ENCODE peak calls at places on chromosomes 5 and 9, in five cellular contexts. Z is Caco-2, O is RWPE1, C is upper lobe of right lung, M is neural progenitor cell. R is an unnamed sample.

GRCh38 chr9:103798620-103799019 is 295.5 kb upstream of the SMC2 start:
- DNase-seq in O (peak; percentile 85), M (no peak), Z (no peak), C (no peak), R (peak; percentile 4)

GRCh38 chr9:137070906-137071275 is 534 bp upstream of the SAPCD2 start:
- DNase-seq in Z (no peak), M (no peak), O (no peak), C (no peak), R (no peak)

GRCh38 chr9:99103909-99104458 is 929 bp upstream of the TGFBR1 start:
- DNase-seq in C (no peak), O (peak; percentile 59), M (peak; percentile 36), Z (no peak), R (no peak)

GRCh38 chr5:105868038-105868775 is 1802.5 kb downstream of the EFNA5 start:
- DNase-seq in Z (no peak), C (no peak), M (no peak), O (no peak), R (no peak)

GRCh38 chr5:147403659-147404640 is 105.9 kb downstream of the DPYSL3 start:
- DNase-seq in C (no peak), O (peak; percentile 69), Z (no peak), M (no peak), R (peak; percentile 51)

GRCh38 chr5:14757853-14758252 is 93.3 kb downstream of the OTULIN start:
- DNase-seq in O (no peak), C (no peak), Z (no peak), M (no peak), R (no peak)

GRCh38 chr9:137311171-137311970 is 9.3 kb upstream of the NRARP start:
- DNase-seq in O (peak; percentile 99), C (peak; percentile 78), M (peak; percentile 1), Z (no peak), R (peak; percentile 91)

GRCh38 chr5:151820903-151821302 is 49.1 kb downstream of the G3BP1 start:
- DNase-seq in C (no peak), M (no peak), O (no peak), Z (no peak), R (peak; percentile 55)

GRCh38 chr9:134536101-134536900 is 105.3 kb upstream of the COL5A1 start:
- DNase-seq in M (no peak), C (no peak), Z (no peak), O (peak; percentile 52), R (no peak)

GRCh38 chr5:359301-359897 is 37.9 kb downstream of the AHRR start:
- DNase-seq in C (no peak), O (no peak), Z (no peak), M (no peak), R (no peak)

GRCh38 chr5:132498686-132499271 is 8.2 kb upstream of the IRF1 start:
- DNase-seq in M (no peak), C (no peak), Z (no peak), O (no peak), R (no peak)

GRCh38 chr5:139342423-139342723 is 719 bp downstream of the PAIP2 start:
- DNase-seq in C (no peak), O (no peak), M (no peak), Z (no peak), R (no peak)

GRCh38 chr5:119355636-119356383 is at the start of gene TNFAIP8:
- DNase-seq in Z (peak; percentile 12), C (peak; percentile 87), O (peak; percentile 80), M (peak; percentile 74), R (peak; percentile 69)

GRCh38 chr9:137314561-137315560 is 12.8 kb upstream of the NRARP start:
- DNase-seq in C (peak; percentile 64), O (peak; percentile 2), M (peak; percentile 50), Z (no peak), R (no peak)

GRCh38 chr5:598564-598890 is 13.6 kb upstream of the CEP72 start:
- DNase-seq in Z (no peak), C (no peak), M (no peak), O (no peak), R (no peak)

GRCh38 chr5:149130121-149130931 is 11.0 kb upstream of the ABLIM3 start:
- DNase-seq in M (peak; percentile 16), C (no peak), Z (no peak), O (no peak), R (peak; percentile 49)

GRCh38 chr5:149127394-149127955 is 13.8 kb upstream of the ABLIM3 start:
- DNase-seq in M (no peak), Z (no peak), C (no peak), O (no peak), R (no peak)

GRCh38 chr5:149129181-149129580 is 12.1 kb upstream of the ABLIM3 start:
- DNase-seq in O (peak; percentile 69), C (no peak), M (no peak), Z (peak; percentile 43), R (no peak)

GRCh38 chr5:149126898-149127297 is 14.4 kb upstream of the ABLIM3 start:
- DNase-seq in M (no peak), O (no peak), Z (no peak), C (no peak), R (no peak)

DNA sequence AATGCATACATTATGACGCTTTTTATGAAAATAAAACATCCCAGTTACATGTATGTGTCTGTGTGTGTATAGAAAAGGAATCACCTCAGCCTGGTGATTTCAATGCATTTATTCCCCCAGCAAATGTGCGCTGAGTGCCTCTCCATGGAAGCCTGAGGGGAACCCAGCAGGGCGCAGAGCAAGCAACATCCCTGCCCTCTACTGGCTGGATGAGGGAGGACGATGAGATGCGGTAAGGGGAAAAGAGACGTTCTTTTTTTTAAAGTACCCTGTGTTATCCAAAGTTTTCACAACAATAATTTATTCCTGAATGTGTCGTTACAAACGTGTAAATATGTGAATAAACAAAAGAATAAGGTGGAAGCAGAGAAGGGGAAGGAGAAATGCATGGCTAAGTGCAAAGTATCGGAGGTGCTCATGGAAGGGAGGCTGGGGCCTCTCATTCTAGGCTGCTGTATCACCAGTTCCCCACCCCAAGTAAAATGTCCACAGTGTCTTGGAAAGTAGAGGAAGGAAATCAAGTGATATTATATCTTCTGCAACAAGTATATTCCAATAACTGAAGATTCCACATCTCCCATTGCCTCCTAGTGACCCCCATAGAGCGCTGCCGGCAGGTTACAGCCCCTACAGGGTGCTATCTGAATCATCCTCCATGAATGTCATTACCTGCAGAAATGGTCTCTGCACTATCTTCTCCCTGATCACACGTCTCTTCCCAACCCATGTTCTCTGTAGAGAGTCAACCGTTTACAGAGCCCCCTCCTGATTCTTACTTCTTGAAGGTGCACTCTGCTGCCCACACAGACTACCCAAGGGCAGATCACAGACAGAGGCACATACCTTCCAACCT is 13.0 kb upstream of the ABLIM3 start:
- DNase-seq in C (no peak), M (peak; percentile 58), O (peak; percentile 67), Z (peak; percentile 54), R (peak; percentile 79)
- TF ChIP-seq CTCF in C (peak; percentile 69), M (peak; percentile 80), O (peak; percentile 78), Z (peak; percentile 88), R (peak; percentile 83)

GRCh38 chr5:131491749-131492148 is 143.3 kb downstream of the RAPGEF6 start:
- DNase-seq in Z (no peak), C (no peak), M (no peak), O (no peak), R (no peak)

GRCh38 chr5:131496400-131496713 is 138.7 kb downstream of the RAPGEF6 start:
- DNase-seq in C (peak; percentile 61), Z (no peak), O (no peak), M (no peak), R (no peak)

DNA sequence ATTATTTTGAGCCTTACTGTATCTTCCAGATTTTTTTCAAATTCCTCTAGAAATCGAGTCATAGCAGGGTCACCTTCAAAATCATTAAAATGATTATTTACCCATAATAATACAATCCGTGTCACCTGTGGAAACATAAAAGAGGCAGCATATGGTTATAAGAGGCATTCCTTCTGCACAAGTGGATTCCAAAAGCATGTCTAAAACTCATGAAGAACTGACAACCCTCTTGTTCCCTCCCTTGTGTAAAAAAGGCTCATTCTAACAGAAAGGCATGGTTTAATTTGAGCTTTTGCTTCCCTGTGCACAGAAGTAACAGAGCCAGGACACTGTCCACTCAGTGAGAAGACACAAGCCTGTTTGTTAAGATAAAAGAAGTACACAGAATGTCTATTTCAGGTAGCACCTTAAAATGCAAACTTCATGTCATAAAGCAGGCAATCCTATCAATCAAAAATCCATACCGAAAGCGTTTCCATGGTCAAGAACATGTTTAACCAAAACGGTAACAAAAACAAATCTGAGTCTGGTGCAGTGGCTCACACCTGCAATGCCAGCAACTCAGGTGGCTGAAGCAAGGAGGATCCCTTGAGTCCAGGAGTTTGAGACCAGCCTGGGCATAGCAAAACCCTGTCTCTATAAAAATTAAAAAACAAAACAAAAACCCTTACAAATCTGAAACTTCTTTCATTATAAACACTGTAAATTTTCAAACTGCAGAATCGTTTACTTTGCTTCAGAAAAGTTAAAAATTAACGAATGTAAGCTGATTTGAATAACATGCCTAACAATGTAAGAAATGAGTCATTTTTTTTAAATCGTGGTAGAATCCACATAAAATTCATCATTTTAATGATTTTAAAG is 139.3 kb downstream of the RAPGEF6 start:
- DNase-seq in M (no peak), C (no peak), Z (no peak), O (no peak), R (no peak)
- TF ChIP-seq CTCF in M (no peak), C (no peak), Z (no peak), O (no peak), R (no peak)

GRCh38 chr5:32851774-32852173 is 140.7 kb downstream of the NPR3 start:
- DNase-seq in O (no peak), C (no peak), M (no peak), Z (no peak), R (no peak)

GRCh38 chr5:32850792-32851191 is 139.7 kb downstream of the NPR3 start:
- DNase-seq in C (no peak), M (no peak), O (no peak), Z (no peak), R (no peak)

GRCh38 chr5:32848681-32849080 is 137.6 kb downstream of the NPR3 start:
- DNase-seq in C (no peak), O (no peak), Z (no peak), M (no peak), R (no peak)

GRCh38 chr5:32854473-32854872 is 143.4 kb downstream of the NPR3 start:
- DNase-seq in C (no peak), Z (no peak), M (no peak), O (no peak), R (no peak)

DNA sequence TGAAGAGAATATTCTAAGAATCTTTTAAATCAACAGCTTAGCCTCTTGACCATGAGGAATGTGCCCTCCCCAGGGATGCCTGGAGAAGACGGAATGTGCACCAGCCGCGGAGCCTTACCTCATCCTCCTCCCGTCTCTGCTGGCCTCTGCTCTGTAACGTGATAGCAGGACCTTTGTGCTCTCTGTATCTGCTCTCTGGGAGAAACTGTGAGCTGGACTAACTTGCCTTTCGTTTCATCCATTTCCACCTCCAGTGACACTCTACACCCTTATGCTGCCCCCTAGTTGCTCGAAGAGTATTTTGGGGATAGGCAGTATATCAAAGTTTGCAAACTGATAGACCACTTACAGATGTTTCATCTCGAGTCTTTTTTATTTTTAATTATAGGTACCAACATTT is 141.4 kb downstream of the NPR3 start:
- DNase-seq in Z (peak; percentile 2), O (no peak), M (peak; percentile 78), C (no peak), R (peak; percentile 25)
- TF ChIP-seq CTCF in Z (peak; percentile 12), O (no peak), M (peak; percentile 61), C (peak; percentile 44), R (peak; percentile 11)

DNA sequence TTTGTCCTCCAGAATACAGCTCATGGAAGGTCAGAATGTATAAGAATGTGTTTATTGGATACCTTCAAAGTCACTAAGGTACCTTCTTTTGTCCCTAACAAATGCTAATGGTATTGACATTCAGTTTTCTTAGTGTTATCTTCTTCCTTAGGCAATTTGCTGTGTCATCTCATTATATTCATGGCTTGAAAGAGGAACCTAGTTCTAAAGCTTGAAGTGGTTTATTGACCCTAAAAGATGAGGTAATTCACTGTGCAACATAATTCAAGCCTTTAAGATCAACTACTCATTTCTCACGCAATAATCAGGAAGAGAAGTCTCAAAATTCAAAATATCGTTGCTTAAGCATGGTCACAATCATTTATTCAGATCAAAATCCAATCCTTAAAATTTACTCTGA is 342.7 kb upstream of the RIOK2 start:
- DNase-seq in Z (no peak), O (no peak), M (no peak), C (no peak), R (no peak)
- TF ChIP-seq CTCF in Z (no peak), O (no peak), M (no peak), C (no peak), R (no peak)

R was measured in Calu3.